ENCODE peak calls at places on chromosomes 16 and 17, in five cellular contexts. One of them, this sample, is unnamed.

GRCh38 chr17:64036198-64036922 is 15.9 kb upstream of the ICAM2 start:
- DNase-seq in upper lobe of left lung: no peak
- DNase-seq in endothelial cell of umbilical vein: no peak
- DNase-seq in heart left ventricle: no peak
- DNase-seq in IMR-90: no peak
- DNase-seq in this sample: no peak

GRCh38 chr16:4591706-4592470 is 22.8 kb downstream of the UBALD1 start:
- DNase-seq in upper lobe of left lung: no peak
- DNase-seq in endothelial cell of umbilical vein: no peak
- DNase-seq in heart left ventricle: no peak
- DNase-seq in IMR-90: no peak
- DNase-seq in this sample: no peak

GRCh38 chr17:63173903-63174302 is 207.9 kb downstream of the TANC2 start:
- DNase-seq in upper lobe of left lung: no peak
- DNase-seq in endothelial cell of umbilical vein: peak; percentile 39
- DNase-seq in heart left ventricle: no peak
- DNase-seq in IMR-90: no peak
- DNase-seq in this sample: no peak

GRCh38 chr16:67396159-67396774 is 3.0 kb upstream of the TPPP3 start:
- DNase-seq in upper lobe of left lung: peak; percentile 87
- DNase-seq in endothelial cell of umbilical vein: peak; percentile 37
- DNase-seq in heart left ventricle: peak; percentile 89
- DNase-seq in IMR-90: peak; percentile 78
- DNase-seq in this sample: peak; percentile 92

GRCh38 chr17:80905586-80906230 is 85.9 kb upstream of the CHMP6 start:
- DNase-seq in upper lobe of left lung: no peak
- DNase-seq in endothelial cell of umbilical vein: no peak
- DNase-seq in heart left ventricle: no peak
- DNase-seq in IMR-90: no peak
- DNase-seq in this sample: no peak

GRCh38 chr17:17682293-17682736 is 1.1 kb downstream of the RAI1 start:
- DNase-seq in upper lobe of left lung: peak; percentile 70
- DNase-seq in endothelial cell of umbilical vein: peak; percentile 19
- DNase-seq in heart left ventricle: peak; percentile 74
- DNase-seq in IMR-90: no peak
- DNase-seq in this sample: peak; percentile 52

GRCh38 chr16:53848950-53849349 is 145.0 kb downstream of the FTO start:
- DNase-seq in upper lobe of left lung: no peak
- DNase-seq in endothelial cell of umbilical vein: no peak
- DNase-seq in heart left ventricle: no peak
- DNase-seq in IMR-90: no peak
- DNase-seq in this sample: no peak

GRCh38 chr16:9042533-9042932 is 48.9 kb upstream of the HAPSTR1 start:
- DNase-seq in upper lobe of left lung: no peak
- DNase-seq in endothelial cell of umbilical vein: no peak
- DNase-seq in heart left ventricle: no peak
- DNase-seq in IMR-90: no peak
- DNase-seq in this sample: no peak

GRCh38 chr17:44916781-44917241 is 1.5 kb upstream of the GFAP start:
- DNase-seq in upper lobe of left lung: no peak
- DNase-seq in endothelial cell of umbilical vein: peak; percentile 39
- DNase-seq in heart left ventricle: peak; percentile 73
- DNase-seq in IMR-90: peak; percentile 25
- DNase-seq in this sample: peak; percentile 66

GRCh38 chr16:67428146-67428731 is 2.7 kb upstream of the HSD11B2 start:
- DNase-seq in upper lobe of left lung: peak; percentile 83
- DNase-seq in endothelial cell of umbilical vein: peak; percentile 54
- DNase-seq in heart left ventricle: peak; percentile 60
- DNase-seq in IMR-90: peak; percentile 47
- DNase-seq in this sample: peak; percentile 84

GRCh38 chr17:50533185-50533584 is 650 bp downstream of the EPN3 start:
- DNase-seq in upper lobe of left lung: no peak
- DNase-seq in endothelial cell of umbilical vein: no peak
- DNase-seq in heart left ventricle: no peak
- DNase-seq in IMR-90: no peak
- DNase-seq in this sample: no peak

GRCh38 chr17:50534222-50534978 is 1.9 kb downstream of the EPN3 start:
- DNase-seq in upper lobe of left lung: peak; percentile 51
- DNase-seq in endothelial cell of umbilical vein: no peak
- DNase-seq in heart left ventricle: no peak
- DNase-seq in IMR-90: no peak
- DNase-seq in this sample: peak; percentile 82

GRCh38 chr17:50531428-50532025 is 1.0 kb upstream of the EPN3 start:
- DNase-seq in upper lobe of left lung: no peak
- DNase-seq in endothelial cell of umbilical vein: no peak
- DNase-seq in heart left ventricle: no peak
- DNase-seq in IMR-90: no peak
- DNase-seq in this sample: no peak

GRCh38 chr17:50533720-50534148 is 1.2 kb downstream of the EPN3 start:
- DNase-seq in upper lobe of left lung: no peak
- DNase-seq in endothelial cell of umbilical vein: peak; percentile 19
- DNase-seq in heart left ventricle: peak; percentile 77
- DNase-seq in IMR-90: peak; percentile 33
- DNase-seq in this sample: peak; percentile 85

DNA sequence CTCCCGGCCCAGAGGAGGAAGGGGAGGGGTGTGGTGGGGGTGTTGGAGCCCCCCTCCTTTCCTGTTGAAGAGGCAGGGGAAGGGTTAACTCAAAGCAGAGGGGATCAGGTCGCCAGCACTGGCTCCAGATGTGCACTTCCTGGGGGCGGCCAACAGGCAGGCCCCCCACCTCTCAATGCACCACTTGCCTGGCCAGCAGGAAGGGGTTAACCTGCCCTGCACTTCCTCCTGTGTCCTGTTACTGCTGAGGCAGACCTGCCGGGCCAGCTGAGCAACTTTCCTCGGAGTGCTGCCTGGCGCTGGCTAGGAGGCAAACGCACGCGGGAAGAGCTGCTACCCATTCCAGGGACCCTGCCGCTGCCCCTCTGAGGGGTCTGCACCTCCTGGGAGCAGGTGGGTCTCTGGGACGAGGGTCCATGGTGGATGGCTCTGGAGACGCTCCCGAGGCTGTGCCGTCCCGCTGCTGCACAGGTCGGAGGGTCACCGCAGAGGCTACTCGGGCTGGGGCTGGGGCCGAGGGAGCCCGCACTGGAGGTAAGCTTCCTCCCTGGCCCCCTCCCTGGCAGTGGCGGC is at the start of gene EPN3:
- DNase-seq in upper lobe of left lung: peak; percentile 75
- DNase-seq in endothelial cell of umbilical vein: no peak
- DNase-seq in heart left ventricle: no peak
- DNase-seq in IMR-90: no peak
- DNase-seq in this sample: peak; percentile 86
- H3K4me3 ChIP-seq in upper lobe of left lung: peak within 1 kb of the TSS; percentile 29
- H3K4me3 ChIP-seq in endothelial cell of umbilical vein: no peak within 1 kb of the TSS
- H3K4me3 ChIP-seq in heart left ventricle: peak within 1 kb of the TSS; percentile 45
- H3K4me3 ChIP-seq in IMR-90: no peak within 1 kb of the TSS
- H3K4me3 ChIP-seq in this sample: peak within 1 kb of the TSS; percentile 16

DNA sequence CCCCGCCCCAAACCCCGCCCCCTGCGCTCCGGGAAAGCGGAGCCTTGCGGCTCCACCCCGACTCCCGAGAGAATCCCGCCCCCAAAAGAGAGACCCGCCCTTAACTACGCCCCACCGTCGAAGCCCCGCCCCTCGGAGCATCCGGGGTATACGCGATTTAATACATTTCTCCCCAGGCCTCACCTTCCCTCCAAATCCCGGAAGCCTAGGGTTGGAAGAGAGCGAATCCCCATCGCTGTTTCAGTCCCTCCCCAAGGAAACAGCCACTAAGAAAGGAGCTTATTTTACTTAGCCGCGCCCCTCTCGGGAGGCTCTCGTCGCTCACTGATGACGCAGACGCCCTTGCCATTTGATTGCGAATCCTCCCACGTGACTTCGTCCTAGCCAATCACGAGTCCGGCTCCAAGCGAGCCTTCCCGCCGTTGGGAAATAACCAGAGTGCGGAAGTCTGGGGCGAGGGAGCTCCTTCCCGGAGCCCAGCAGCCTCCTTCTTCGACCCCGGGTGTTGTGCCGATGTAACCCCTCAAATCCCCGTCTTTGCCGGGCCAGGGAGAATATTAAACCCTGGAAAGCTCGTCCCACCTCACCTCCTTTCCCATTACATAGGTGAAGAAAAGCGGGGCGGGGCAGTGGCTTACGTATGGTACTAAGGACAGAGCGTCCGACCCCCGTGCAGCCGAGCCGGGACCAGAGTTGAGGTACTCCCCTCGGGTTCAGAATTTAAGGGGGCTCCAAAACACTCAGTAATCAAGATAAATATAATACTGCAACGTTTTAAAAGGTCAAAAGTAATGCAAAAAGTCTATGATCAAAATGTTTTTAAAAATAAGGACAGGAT is 461 bp upstream of the FDXR start:
- DNase-seq in upper lobe of left lung: peak; percentile 98
- DNase-seq in endothelial cell of umbilical vein: peak; percentile 100
- DNase-seq in heart left ventricle: peak; percentile 100
- DNase-seq in IMR-90: peak; percentile 100
- DNase-seq in this sample: peak; percentile 100
- TF ChIP-seq POLR2A in upper lobe of left lung: peak; percentile 96
- TF ChIP-seq POLR2A in endothelial cell of umbilical vein: peak; percentile 88
- TF ChIP-seq POLR2A in heart left ventricle: peak; percentile 96
- TF ChIP-seq POLR2A in IMR-90: peak; percentile 97
- TF ChIP-seq POLR2A in this sample: peak; percentile 99

GRCh38 chr17:77420476-77420803 is 279.7 kb downstream of the SEC14L1 start:
- DNase-seq in upper lobe of left lung: no peak
- DNase-seq in endothelial cell of umbilical vein: no peak
- DNase-seq in heart left ventricle: no peak
- DNase-seq in IMR-90: no peak
- DNase-seq in this sample: no peak
- H3K4me1 ChIP-seq in upper lobe of left lung: peaks cover 75% of the 10 kb centered on the region
- H3K4me1 ChIP-seq in endothelial cell of umbilical vein: peaks cover 32% of the 10 kb centered on the region
- H3K4me1 ChIP-seq in heart left ventricle: peaks cover 73% of the 10 kb centered on the region
- H3K4me1 ChIP-seq in IMR-90: peaks cover 58% of the 10 kb centered on the region
- H3K4me1 ChIP-seq in this sample: peaks cover 55% of the 10 kb centered on the region

GRCh38 chr16:85288869-85289660 is 176.8 kb upstream of the CIBAR2 start:
- DNase-seq in upper lobe of left lung: no peak
- DNase-seq in endothelial cell of umbilical vein: no peak
- DNase-seq in heart left ventricle: no peak
- DNase-seq in IMR-90: no peak
- DNase-seq in this sample: no peak

GRCh38 chr16:85285681-85286065 is 173.4 kb upstream of the CIBAR2 start:
- DNase-seq in upper lobe of left lung: no peak
- DNase-seq in endothelial cell of umbilical vein: no peak
- DNase-seq in heart left ventricle: no peak
- DNase-seq in IMR-90: no peak
- DNase-seq in this sample: no peak

GRCh38 chr16:85288341-85288868 is 176.1 kb upstream of the CIBAR2 start:
- DNase-seq in upper lobe of left lung: no peak
- DNase-seq in endothelial cell of umbilical vein: no peak
- DNase-seq in heart left ventricle: no peak
- DNase-seq in IMR-90: no peak
- DNase-seq in this sample: no peak

GRCh38 chr16:85286066-85286712 is 173.9 kb upstream of the CIBAR2 start:
- DNase-seq in upper lobe of left lung: no peak
- DNase-seq in endothelial cell of umbilical vein: peak; percentile 34
- DNase-seq in heart left ventricle: peak; percentile 65
- DNase-seq in IMR-90: peak; percentile 76
- DNase-seq in this sample: peak; percentile 76

GRCh38 chr16:85286970-85287814 is 174.9 kb upstream of the CIBAR2 start:
- DNase-seq in upper lobe of left lung: peak; percentile 36
- DNase-seq in endothelial cell of umbilical vein: no peak
- DNase-seq in heart left ventricle: no peak
- DNase-seq in IMR-90: peak; percentile 65
- DNase-seq in this sample: no peak
- H3K4me3 ChIP-seq in upper lobe of left lung: no peak overlapping the region
- H3K4me3 ChIP-seq in endothelial cell of umbilical vein: no peak overlapping the region
- H3K4me3 ChIP-seq in heart left ventricle: no peak overlapping the region
- H3K4me3 ChIP-seq in IMR-90: no peak overlapping the region
- H3K4me3 ChIP-seq in this sample: no peak overlapping the region

GRCh38 chr17:76735006-76735405 is 2.1 kb downstream of the SRSF2 start:
- DNase-seq in upper lobe of left lung: no peak
- DNase-seq in endothelial cell of umbilical vein: peak; percentile 43
- DNase-seq in heart left ventricle: no peak
- DNase-seq in IMR-90: peak; percentile 53
- DNase-seq in this sample: no peak

GRCh38 chr17:76735586-76736348 is 1.4 kb downstream of the SRSF2 start:
- DNase-seq in upper lobe of left lung: no peak
- DNase-seq in endothelial cell of umbilical vein: no peak
- DNase-seq in heart left ventricle: no peak
- DNase-seq in IMR-90: no peak
- DNase-seq in this sample: no peak

GRCh38 chr17:76733618-76733957 is 3.5 kb downstream of the SRSF2 start:
- DNase-seq in upper lobe of left lung: no peak
- DNase-seq in endothelial cell of umbilical vein: no peak
- DNase-seq in heart left ventricle: no peak
- DNase-seq in IMR-90: no peak
- DNase-seq in this sample: no peak

GRCh38 chr17:76734080-76734840 is 2.9 kb downstream of the SRSF2 start:
- DNase-seq in upper lobe of left lung: peak; percentile 55
- DNase-seq in endothelial cell of umbilical vein: peak; percentile 77
- DNase-seq in heart left ventricle: no peak
- DNase-seq in IMR-90: peak; percentile 49
- DNase-seq in this sample: peak; percentile 25

DNA sequence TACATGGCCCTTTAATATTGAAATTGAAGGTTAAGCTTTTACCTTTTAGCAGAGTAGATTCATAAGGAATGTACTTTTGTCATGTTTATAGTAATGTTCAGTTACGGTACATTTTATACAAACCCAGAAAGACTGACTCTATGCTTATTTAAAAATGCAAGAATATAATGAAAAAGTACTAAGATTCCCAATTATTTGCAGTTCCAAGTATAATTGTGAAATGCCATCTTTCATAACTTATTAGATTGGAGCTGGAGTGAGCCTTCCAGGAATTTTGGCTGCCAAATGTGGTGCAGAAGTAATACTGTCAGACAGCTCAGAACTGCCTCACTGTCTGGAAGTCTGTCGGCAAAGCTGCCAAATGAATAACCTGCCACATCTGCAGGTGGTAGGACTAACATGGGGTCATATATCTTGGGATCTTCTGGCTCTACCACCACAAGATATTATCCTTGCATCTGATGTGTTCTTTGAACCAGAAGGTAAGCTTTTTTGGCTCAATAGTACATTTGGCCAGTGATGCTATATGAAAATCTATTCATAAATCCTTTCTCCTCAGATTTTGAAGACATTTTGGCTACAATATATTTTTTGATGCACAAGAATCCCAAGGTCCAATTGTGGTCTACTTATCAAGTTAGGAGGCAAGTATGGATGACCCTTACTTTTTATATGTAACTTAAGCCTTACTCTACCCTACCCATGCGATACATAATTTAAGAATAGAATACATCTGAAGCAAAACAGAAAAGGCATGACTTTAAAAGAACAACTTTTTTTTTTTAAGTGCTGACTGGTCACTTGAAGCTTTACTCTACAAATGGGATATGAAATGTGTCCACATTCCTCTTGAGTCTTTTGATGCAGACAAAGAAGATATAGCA is 4.2 kb downstream of the SRSF2 start:
- DNase-seq in upper lobe of left lung: no peak
- DNase-seq in endothelial cell of umbilical vein: no peak
- DNase-seq in heart left ventricle: no peak
- DNase-seq in IMR-90: no peak
- DNase-seq in this sample: no peak
- TF ChIP-seq POLR2A in upper lobe of left lung: no peak
- TF ChIP-seq POLR2A in endothelial cell of umbilical vein: peak; percentile 52
- TF ChIP-seq POLR2A in heart left ventricle: no peak
- TF ChIP-seq POLR2A in IMR-90: no peak
- TF ChIP-seq POLR2A in this sample: no peak

This sample was measured in body of pancreas.